ENCODE peak calls at places on chromosomes 5 and 9, in five cellular contexts. One of them, this sample, is unnamed. For H3K4me1 and H3K9me3, the result is how much of the 10 kb centered on the place peaks cover.

GRCh38 chr5:38099205-38100144 is 158.9 kb upstream of the EGFLAM start:
- DNase-seq in mammary epithelial cell: no peak
- DNase-seq in heart right ventricle: no peak
- DNase-seq in CD4-positive, CD25-positive, alpha-beta regulatory T cell: no peak
- DNase-seq in GM12878: no peak
- DNase-seq in this sample: no peak

GRCh38 chr9:27037499-27037898 is 32.0 kb upstream of the LRRC19 start:
- DNase-seq in heart right ventricle: no peak
- DNase-seq in GM12878: no peak
- DNase-seq in CD4-positive, CD25-positive, alpha-beta regulatory T cell: no peak
- DNase-seq in mammary epithelial cell: no peak
- DNase-seq in this sample: no peak

GRCh38 chr5:82967072-82967471 is 110.1 kb downstream of the TMEM167A start:
- DNase-seq in GM12878: no peak
- DNase-seq in CD4-positive, CD25-positive, alpha-beta regulatory T cell: no peak
- DNase-seq in heart right ventricle: no peak
- DNase-seq in mammary epithelial cell: no peak
- DNase-seq in this sample: no peak

GRCh38 chr9:8434621-8435020 is 635.0 kb upstream of the DMAC1 start:
- DNase-seq in mammary epithelial cell: no peak
- DNase-seq in GM12878: no peak
- DNase-seq in CD4-positive, CD25-positive, alpha-beta regulatory T cell: no peak
- DNase-seq in heart right ventricle: no peak
- DNase-seq in this sample: no peak

GRCh38 chr9:124708633-124709032 is 62.5 kb downstream of the NR6A1 start:
- DNase-seq in CD4-positive, CD25-positive, alpha-beta regulatory T cell: no peak
- DNase-seq in GM12878: no peak
- DNase-seq in heart right ventricle: no peak
- DNase-seq in mammary epithelial cell: peak
- DNase-seq in this sample: no peak

GRCh38 chr5:30845194-30845593 is 348.3 kb upstream of the CDH6 start:
- DNase-seq in heart right ventricle: no peak
- DNase-seq in CD4-positive, CD25-positive, alpha-beta regulatory T cell: no peak
- DNase-seq in GM12878: no peak
- DNase-seq in mammary epithelial cell: no peak
- DNase-seq in this sample: no peak

GRCh38 chr9:121556082-121556481 is 56.4 kb upstream of the GGTA1 start:
- DNase-seq in CD4-positive, CD25-positive, alpha-beta regulatory T cell: no peak
- DNase-seq in heart right ventricle: no peak
- DNase-seq in GM12878: no peak
- DNase-seq in mammary epithelial cell: no peak
- DNase-seq in this sample: no peak

GRCh38 chr9:110880123-110880522 is 158.1 kb downstream of the LPAR1 start:
- DNase-seq in mammary epithelial cell: no peak
- DNase-seq in GM12878: no peak
- DNase-seq in CD4-positive, CD25-positive, alpha-beta regulatory T cell: no peak
- DNase-seq in heart right ventricle: no peak
- DNase-seq in this sample: no peak

GRCh38 chr9:103574056-103574455 is 520.1 kb upstream of the SMC2 start:
- DNase-seq in GM12878: no peak
- DNase-seq in heart right ventricle: no peak
- DNase-seq in CD4-positive, CD25-positive, alpha-beta regulatory T cell: no peak
- DNase-seq in mammary epithelial cell: peak
- DNase-seq in this sample: no peak

GRCh38 chr5:143972068-143972467 is 160.1 kb downstream of the HMHB1 start:
- DNase-seq in CD4-positive, CD25-positive, alpha-beta regulatory T cell: no peak
- DNase-seq in GM12878: no peak
- DNase-seq in heart right ventricle: no peak
- DNase-seq in mammary epithelial cell: no peak
- DNase-seq in this sample: no peak

GRCh38 chr5:67156976-67157583 is 39.5 kb downstream of the CD180 start:
- DNase-seq in mammary epithelial cell: peak
- DNase-seq in heart right ventricle: no peak
- DNase-seq in CD4-positive, CD25-positive, alpha-beta regulatory T cell: peak
- DNase-seq in GM12878: no peak
- DNase-seq in this sample: peak

GRCh38 chr9:20297646-20298084 is 324.6 kb downstream of the MLLT3 start:
- DNase-seq in mammary epithelial cell: peak
- DNase-seq in GM12878: no peak
- DNase-seq in CD4-positive, CD25-positive, alpha-beta regulatory T cell: no peak
- DNase-seq in heart right ventricle: no peak
- DNase-seq in this sample: no peak

GRCh38 chr5:146199216-146199815 is 4.1 kb upstream of the RBM27 start:
- DNase-seq in CD4-positive, CD25-positive, alpha-beta regulatory T cell: no peak
- DNase-seq in GM12878: no peak
- DNase-seq in mammary epithelial cell: no peak
- DNase-seq in heart right ventricle: no peak
- DNase-seq in this sample: no peak

GRCh38 chr9:128733256-128733655 is 9.3 kb upstream of the ZDHHC12 start:
- DNase-seq in mammary epithelial cell: peak
- DNase-seq in heart right ventricle: no peak
- DNase-seq in GM12878: no peak
- DNase-seq in CD4-positive, CD25-positive, alpha-beta regulatory T cell: no peak
- DNase-seq in this sample: peak

GRCh38 chr9:69946800-69947437 is 96.7 kb upstream of the MAMDC2 start:
- DNase-seq in mammary epithelial cell: peak
- DNase-seq in CD4-positive, CD25-positive, alpha-beta regulatory T cell: no peak
- DNase-seq in heart right ventricle: no peak
- DNase-seq in GM12878: no peak
- DNase-seq in this sample: no peak

GRCh38 chr5:88235346-88235745 is 33.3 kb downstream of the TMEM161B start:
- DNase-seq in CD4-positive, CD25-positive, alpha-beta regulatory T cell: no peak
- DNase-seq in GM12878: no peak
- DNase-seq in heart right ventricle: no peak
- DNase-seq in mammary epithelial cell: no peak
- DNase-seq in this sample: no peak

GRCh38 chr9:86706391-86706790 is 240.9 kb downstream of the GAS1 start:
- DNase-seq in CD4-positive, CD25-positive, alpha-beta regulatory T cell: no peak
- DNase-seq in GM12878: no peak
- DNase-seq in mammary epithelial cell: peak
- DNase-seq in heart right ventricle: no peak
- DNase-seq in this sample: no peak

GRCh38 chr9:10705383-10705782 is 92.6 kb upstream of the PTPRD start:
- DNase-seq in heart right ventricle: no peak
- DNase-seq in mammary epithelial cell: no peak
- DNase-seq in GM12878: no peak
- DNase-seq in CD4-positive, CD25-positive, alpha-beta regulatory T cell: no peak
- DNase-seq in this sample: no peak

GRCh38 chr5:57435701-57436134 is 46.9 kb downstream of the ACTBL2 start:
- DNase-seq in GM12878: no peak
- DNase-seq in heart right ventricle: no peak
- DNase-seq in CD4-positive, CD25-positive, alpha-beta regulatory T cell: no peak
- DNase-seq in mammary epithelial cell: peak
- DNase-seq in this sample: no peak

GRCh38 chr9:95242613-95243012 is 74.9 kb downstream of the FANCC start:
- DNase-seq in heart right ventricle: no peak
- DNase-seq in GM12878: no peak
- DNase-seq in mammary epithelial cell: no peak
- DNase-seq in CD4-positive, CD25-positive, alpha-beta regulatory T cell: no peak
- DNase-seq in this sample: no peak

GRCh38 chr5:148988328-148988727 is 74.5 kb downstream of the SH3TC2 start:
- DNase-seq in heart right ventricle: no peak
- DNase-seq in GM12878: no peak
- DNase-seq in mammary epithelial cell: no peak
- DNase-seq in CD4-positive, CD25-positive, alpha-beta regulatory T cell: no peak
- DNase-seq in this sample: no peak

GRCh38 chr9:121607434-121608248 is 43.8 kb upstream of the DAB2IP start:
- DNase-seq in mammary epithelial cell: no peak
- DNase-seq in heart right ventricle: peak
- DNase-seq in GM12878: no peak
- DNase-seq in CD4-positive, CD25-positive, alpha-beta regulatory T cell: no peak
- DNase-seq in this sample: peak

GRCh38 chr9:6703898-6704639 is 53.7 kb upstream of the KDM4C start:
- DNase-seq in mammary epithelial cell: peak
- DNase-seq in CD4-positive, CD25-positive, alpha-beta regulatory T cell: peak
- DNase-seq in GM12878: no peak
- DNase-seq in heart right ventricle: peak
- DNase-seq in this sample: peak

GRCh38 chr9:123281659-123282342 is 13.4 kb upstream of the STRBP start:
- DNase-seq in CD4-positive, CD25-positive, alpha-beta regulatory T cell: no peak
- DNase-seq in heart right ventricle: no peak
- DNase-seq in GM12878: no peak
- DNase-seq in mammary epithelial cell: no peak
- DNase-seq in this sample: no peak

GRCh38 chr9:101376117-101376866 is 8.5 kb downstream of the BAAT start:
- DNase-seq in heart right ventricle: no peak
- DNase-seq in mammary epithelial cell: peak
- DNase-seq in CD4-positive, CD25-positive, alpha-beta regulatory T cell: no peak
- DNase-seq in GM12878: no peak
- DNase-seq in this sample: no peak

GRCh38 chr5:121967187-121967586 is 5.4 kb downstream of the SRFBP1 start:
- DNase-seq in CD4-positive, CD25-positive, alpha-beta regulatory T cell: no peak
- DNase-seq in mammary epithelial cell: no peak
- DNase-seq in GM12878: no peak
- DNase-seq in heart right ventricle: no peak
- DNase-seq in this sample: no peak

GRCh38 chr9:125203259-125203658 is 2.9 kb downstream of the RABEPK start:
- DNase-seq in mammary epithelial cell: no peak
- DNase-seq in GM12878: no peak
- DNase-seq in heart right ventricle: no peak
- DNase-seq in CD4-positive, CD25-positive, alpha-beta regulatory T cell: no peak
- DNase-seq in this sample: no peak

GRCh38 chr9:137785704-137786161 is 91.8 kb upstream of the CACNA1B start:
- DNase-seq in heart right ventricle: no peak
- DNase-seq in CD4-positive, CD25-positive, alpha-beta regulatory T cell: no peak
- DNase-seq in GM12878: no peak
- DNase-seq in mammary epithelial cell: no peak
- DNase-seq in this sample: no peak
- H3K4me1 ChIP-seq in heart right ventricle: under half
- H3K4me1 ChIP-seq in CD4-positive, CD25-positive, alpha-beta regulatory T cell: under half
- H3K4me1 ChIP-seq in GM12878: under half
- H3K4me1 ChIP-seq in mammary epithelial cell: under half
- H3K4me1 ChIP-seq in this sample: under half

GRCh38 chr9:1535599-1535998 is 479.5 kb upstream of the SMARCA2 start:
- DNase-seq in mammary epithelial cell: no peak
- DNase-seq in CD4-positive, CD25-positive, alpha-beta regulatory T cell: no peak
- DNase-seq in heart right ventricle: no peak
- DNase-seq in GM12878: no peak
- DNase-seq in this sample: no peak

GRCh38 chr9:1535051-1535450 is 480.1 kb upstream of the SMARCA2 start:
- DNase-seq in CD4-positive, CD25-positive, alpha-beta regulatory T cell: no peak
- DNase-seq in heart right ventricle: no peak
- DNase-seq in GM12878: no peak
- DNase-seq in mammary epithelial cell: no peak
- DNase-seq in this sample: no peak

GRCh38 chr9:1531411-1531903 is 481.3 kb downstream of the DMRT2 start:
- DNase-seq in mammary epithelial cell: no peak
- DNase-seq in heart right ventricle: no peak
- DNase-seq in CD4-positive, CD25-positive, alpha-beta regulatory T cell: no peak
- DNase-seq in GM12878: no peak
- DNase-seq in this sample: no peak

GRCh38 chr9:1530681-1531080 is 480.5 kb downstream of the DMRT2 start:
- DNase-seq in CD4-positive, CD25-positive, alpha-beta regulatory T cell: no peak
- DNase-seq in mammary epithelial cell: no peak
- DNase-seq in heart right ventricle: no peak
- DNase-seq in GM12878: no peak
- DNase-seq in this sample: no peak

GRCh38 chr9:1536522-1537170 is 478.5 kb upstream of the SMARCA2 start:
- DNase-seq in heart right ventricle: no peak
- DNase-seq in mammary epithelial cell: no peak
- DNase-seq in CD4-positive, CD25-positive, alpha-beta regulatory T cell: no peak
- DNase-seq in GM12878: peak
- DNase-seq in this sample: no peak
- H3K9me3 ChIP-seq in heart right ventricle: under half
- H3K9me3 ChIP-seq in mammary epithelial cell: under half
- H3K9me3 ChIP-seq in CD4-positive, CD25-positive, alpha-beta regulatory T cell: under half
- H3K9me3 ChIP-seq in GM12878: under half
- H3K9me3 ChIP-seq in this sample: under half

GRCh38 chr5:72608297-72608696 is 101.1 kb upstream of the ZNF366 start:
- DNase-seq in GM12878: no peak
- DNase-seq in heart right ventricle: no peak
- DNase-seq in CD4-positive, CD25-positive, alpha-beta regulatory T cell: no peak
- DNase-seq in mammary epithelial cell: no peak
- DNase-seq in this sample: no peak
- H3K4me1 ChIP-seq in GM12878: under half
- H3K4me1 ChIP-seq in heart right ventricle: under half
- H3K4me1 ChIP-seq in CD4-positive, CD25-positive, alpha-beta regulatory T cell: under half
- H3K4me1 ChIP-seq in mammary epithelial cell: under half
- H3K4me1 ChIP-seq in this sample: under half

GRCh38 chr5:108373426-108373825 is 8.5 kb downstream of the FBXL17 start:
- DNase-seq in CD4-positive, CD25-positive, alpha-beta regulatory T cell: no peak
- DNase-seq in heart right ventricle: no peak
- DNase-seq in mammary epithelial cell: no peak
- DNase-seq in GM12878: no peak
- DNase-seq in this sample: no peak
- H3K9me3 ChIP-seq in CD4-positive, CD25-positive, alpha-beta regulatory T cell: under half
- H3K9me3 ChIP-seq in heart right ventricle: under half
- H3K9me3 ChIP-seq in mammary epithelial cell: under half
- H3K9me3 ChIP-seq in GM12878: under half
- H3K9me3 ChIP-seq in this sample: under half

DNA sequence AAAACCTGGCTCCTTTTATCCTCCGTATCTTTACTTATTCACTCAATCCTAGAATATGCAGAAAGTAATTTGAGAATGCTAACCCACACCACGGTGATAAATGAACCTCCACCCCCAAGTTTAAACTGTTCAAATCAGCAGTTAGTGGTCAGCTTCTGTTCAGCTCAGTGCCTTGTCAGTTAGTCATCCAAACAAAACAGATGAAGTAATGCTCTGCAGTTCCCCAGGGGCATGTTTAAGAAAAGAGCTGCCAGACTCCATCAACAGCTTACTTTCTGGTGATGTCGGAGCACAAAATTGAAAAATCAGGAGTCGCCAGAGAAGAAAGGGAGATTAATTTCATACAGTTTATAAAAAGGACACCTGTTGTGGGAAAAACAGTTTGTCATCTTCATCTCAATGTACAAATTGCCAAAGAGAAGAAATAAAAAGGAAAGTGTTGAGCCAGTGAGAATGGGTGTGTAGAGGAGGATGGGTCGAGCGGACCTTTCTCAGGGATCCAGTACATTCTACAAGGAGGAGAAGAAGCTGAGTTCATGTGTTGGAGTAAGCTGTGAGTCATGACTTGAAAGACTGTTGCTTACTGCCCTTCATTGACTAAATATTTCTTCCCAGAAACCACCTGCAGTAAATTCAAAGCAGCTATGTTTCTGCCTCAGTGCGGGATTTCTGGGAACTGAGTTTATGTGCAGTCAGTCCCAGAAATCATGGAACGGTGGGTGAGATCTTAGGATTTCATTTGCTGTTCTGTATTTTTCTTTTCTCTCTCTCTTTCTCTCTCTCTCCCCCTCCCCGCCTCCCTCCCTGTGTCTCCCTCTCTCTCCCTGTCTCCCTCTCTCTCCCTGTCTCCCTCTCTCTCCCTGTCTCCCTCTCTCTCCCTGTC is 13.7 kb downstream of the TRIO start:
- DNase-seq in mammary epithelial cell: peak
- DNase-seq in GM12878: peak
- DNase-seq in CD4-positive, CD25-positive, alpha-beta regulatory T cell: no peak
- DNase-seq in heart right ventricle: no peak
- DNase-seq in this sample: no peak
- H3K4me1 ChIP-seq in mammary epithelial cell: under half
- H3K4me1 ChIP-seq in GM12878: half or more
- H3K4me1 ChIP-seq in CD4-positive, CD25-positive, alpha-beta regulatory T cell: under half
- H3K4me1 ChIP-seq in heart right ventricle: under half
- H3K4me1 ChIP-seq in this sample: under half

This sample was measured in right cardiac atrium.